ENCODE peak calls at places on chromosomes 16 and 17, in ten cellular contexts. One of them, this sample, is unnamed.

GRCh38 chr16:75481475-75481874 is 13.8 kb downstream of the CHST6 start:
- DNase-seq in glutamatergic neuron: no peak
- DNase-seq in endothelial cell: no peak
- DNase-seq in AG10803: no peak
- DNase-seq in astrocyte: no peak
- DNase-seq in HFF-Myc: no peak
- DNase-seq in coronary artery: no peak
- DNase-seq in GM12865: no peak
- DNase-seq in adrenal gland: no peak
- DNase-seq in CD14-positive monocyte: no peak
- DNase-seq in this sample: no peak

GRCh38 chr17:59299400-59300092 is 31.9 kb upstream of the YPEL2 start:
- DNase-seq in astrocyte: no peak
- DNase-seq in glutamatergic neuron: no peak
- DNase-seq in AG10803: no peak
- DNase-seq in adrenal gland: no peak
- DNase-seq in endothelial cell: no peak
- DNase-seq in HFF-Myc: no peak
- DNase-seq in coronary artery: no peak
- DNase-seq in GM12865: no peak
- DNase-seq in CD14-positive monocyte: no peak
- DNase-seq in this sample: no peak

GRCh38 chr17:37088913-37089312 is 140.2 kb downstream of the AATF start:
- DNase-seq in CD14-positive monocyte: no peak
- DNase-seq in HFF-Myc: no peak
- DNase-seq in glutamatergic neuron: no peak
- DNase-seq in endothelial cell: no peak
- DNase-seq in coronary artery: no peak
- DNase-seq in GM12865: no peak
- DNase-seq in astrocyte: no peak
- DNase-seq in adrenal gland: no peak
- DNase-seq in AG10803: no peak
- DNase-seq in this sample: no peak

GRCh38 chr16:87725596-87726235 is 40.1 kb downstream of the KLHDC4 start:
- DNase-seq in coronary artery: no peak
- DNase-seq in HFF-Myc: peak
- DNase-seq in GM12865: no peak
- DNase-seq in glutamatergic neuron: no peak
- DNase-seq in astrocyte: peak
- DNase-seq in AG10803: peak
- DNase-seq in adrenal gland: no peak
- DNase-seq in endothelial cell: no peak
- DNase-seq in CD14-positive monocyte: no peak
- DNase-seq in this sample: no peak

GRCh38 chr16:27724491-27724878 is 174.5 kb downstream of the KATNIP start:
- DNase-seq in CD14-positive monocyte: no peak
- DNase-seq in astrocyte: no peak
- DNase-seq in GM12865: no peak
- DNase-seq in glutamatergic neuron: no peak
- DNase-seq in coronary artery: no peak
- DNase-seq in adrenal gland: peak
- DNase-seq in HFF-Myc: no peak
- DNase-seq in endothelial cell: no peak
- DNase-seq in AG10803: peak
- DNase-seq in this sample: no peak

GRCh38 chr17:44637066-44637465 is 19.2 kb upstream of the MEIOC start:
- DNase-seq in adrenal gland: no peak
- DNase-seq in astrocyte: no peak
- DNase-seq in HFF-Myc: no peak
- DNase-seq in endothelial cell: no peak
- DNase-seq in CD14-positive monocyte: no peak
- DNase-seq in glutamatergic neuron: no peak
- DNase-seq in coronary artery: no peak
- DNase-seq in AG10803: no peak
- DNase-seq in GM12865: no peak
- DNase-seq in this sample: no peak

GRCh38 chr17:4710693-4711634 is 532 bp downstream of the ARRB2 start:
- DNase-seq in AG10803: no peak
- DNase-seq in endothelial cell: no peak
- DNase-seq in CD14-positive monocyte: peak
- DNase-seq in astrocyte: no peak
- DNase-seq in HFF-Myc: no peak
- DNase-seq in adrenal gland: no peak
- DNase-seq in coronary artery: no peak
- DNase-seq in glutamatergic neuron: peak
- DNase-seq in GM12865: peak
- DNase-seq in this sample: no peak

GRCh38 chr17:74715144-74715543 is 2.4 kb upstream of the CD300LF start:
- DNase-seq in endothelial cell: no peak
- DNase-seq in coronary artery: no peak
- DNase-seq in CD14-positive monocyte: no peak
- DNase-seq in GM12865: no peak
- DNase-seq in HFF-Myc: no peak
- DNase-seq in astrocyte: peak
- DNase-seq in AG10803: no peak
- DNase-seq in adrenal gland: no peak
- DNase-seq in glutamatergic neuron: no peak
- DNase-seq in this sample: no peak

GRCh38 chr16:87310610-87311009 is 6.6 kb downstream of the C16orf95 start:
- DNase-seq in endothelial cell: no peak
- DNase-seq in AG10803: no peak
- DNase-seq in GM12865: no peak
- DNase-seq in astrocyte: no peak
- DNase-seq in adrenal gland: no peak
- DNase-seq in coronary artery: no peak
- DNase-seq in CD14-positive monocyte: peak
- DNase-seq in HFF-Myc: no peak
- DNase-seq in glutamatergic neuron: peak
- DNase-seq in this sample: no peak

GRCh38 chr17:5209396-5209795 is 17.7 kb upstream of the ZNF594 start:
- DNase-seq in adrenal gland: no peak
- DNase-seq in HFF-Myc: no peak
- DNase-seq in AG10803: peak
- DNase-seq in astrocyte: peak
- DNase-seq in CD14-positive monocyte: no peak
- DNase-seq in glutamatergic neuron: no peak
- DNase-seq in GM12865: no peak
- DNase-seq in coronary artery: no peak
- DNase-seq in endothelial cell: no peak
- DNase-seq in this sample: no peak

GRCh38 chr16:75555213-75555706 is 792 bp downstream of the TMEM231 start:
- DNase-seq in HFF-Myc: peak
- DNase-seq in CD14-positive monocyte: no peak
- DNase-seq in astrocyte: peak
- DNase-seq in adrenal gland: peak
- DNase-seq in GM12865: peak
- DNase-seq in glutamatergic neuron: peak
- DNase-seq in endothelial cell: peak
- DNase-seq in AG10803: peak
- DNase-seq in coronary artery: peak
- DNase-seq in this sample: peak

GRCh38 chr17:17781591-17782424 is 55.0 kb downstream of the SREBF1 start:
- DNase-seq in endothelial cell: peak
- DNase-seq in AG10803: peak
- DNase-seq in GM12865: no peak
- DNase-seq in adrenal gland: peak
- DNase-seq in HFF-Myc: no peak
- DNase-seq in CD14-positive monocyte: no peak
- DNase-seq in glutamatergic neuron: peak
- DNase-seq in astrocyte: peak
- DNase-seq in coronary artery: peak
- DNase-seq in this sample: peak

GRCh38 chr16:75433732-75434413 is 570 bp upstream of the CFDP1 start:
- DNase-seq in coronary artery: peak
- DNase-seq in GM12865: peak
- DNase-seq in CD14-positive monocyte: peak
- DNase-seq in astrocyte: peak
- DNase-seq in HFF-Myc: peak
- DNase-seq in adrenal gland: peak
- DNase-seq in glutamatergic neuron: peak
- DNase-seq in endothelial cell: peak
- DNase-seq in AG10803: peak
- DNase-seq in this sample: peak

GRCh38 chr16:69176033-69176780 is 10.8 kb upstream of the SNTB2 start:
- DNase-seq in AG10803: peak
- DNase-seq in astrocyte: peak
- DNase-seq in coronary artery: no peak
- DNase-seq in glutamatergic neuron: no peak
- DNase-seq in CD14-positive monocyte: no peak
- DNase-seq in adrenal gland: no peak
- DNase-seq in GM12865: no peak
- DNase-seq in HFF-Myc: no peak
- DNase-seq in endothelial cell: no peak
- DNase-seq in this sample: no peak

GRCh38 chr16:87267566-87267965 is 49.6 kb downstream of the C16orf95 start:
- DNase-seq in AG10803: no peak
- DNase-seq in astrocyte: no peak
- DNase-seq in GM12865: no peak
- DNase-seq in endothelial cell: no peak
- DNase-seq in adrenal gland: no peak
- DNase-seq in CD14-positive monocyte: no peak
- DNase-seq in glutamatergic neuron: no peak
- DNase-seq in HFF-Myc: no peak
- DNase-seq in coronary artery: no peak
- DNase-seq in this sample: no peak

GRCh38 chr17:37541880-37542675 is 52.4 kb downstream of the DUSP14 start:
- DNase-seq in astrocyte: peak
- DNase-seq in glutamatergic neuron: no peak
- DNase-seq in AG10803: peak
- DNase-seq in HFF-Myc: no peak
- DNase-seq in coronary artery: no peak
- DNase-seq in endothelial cell: no peak
- DNase-seq in CD14-positive monocyte: no peak
- DNase-seq in GM12865: no peak
- DNase-seq in adrenal gland: no peak
- DNase-seq in this sample: peak

DNA sequence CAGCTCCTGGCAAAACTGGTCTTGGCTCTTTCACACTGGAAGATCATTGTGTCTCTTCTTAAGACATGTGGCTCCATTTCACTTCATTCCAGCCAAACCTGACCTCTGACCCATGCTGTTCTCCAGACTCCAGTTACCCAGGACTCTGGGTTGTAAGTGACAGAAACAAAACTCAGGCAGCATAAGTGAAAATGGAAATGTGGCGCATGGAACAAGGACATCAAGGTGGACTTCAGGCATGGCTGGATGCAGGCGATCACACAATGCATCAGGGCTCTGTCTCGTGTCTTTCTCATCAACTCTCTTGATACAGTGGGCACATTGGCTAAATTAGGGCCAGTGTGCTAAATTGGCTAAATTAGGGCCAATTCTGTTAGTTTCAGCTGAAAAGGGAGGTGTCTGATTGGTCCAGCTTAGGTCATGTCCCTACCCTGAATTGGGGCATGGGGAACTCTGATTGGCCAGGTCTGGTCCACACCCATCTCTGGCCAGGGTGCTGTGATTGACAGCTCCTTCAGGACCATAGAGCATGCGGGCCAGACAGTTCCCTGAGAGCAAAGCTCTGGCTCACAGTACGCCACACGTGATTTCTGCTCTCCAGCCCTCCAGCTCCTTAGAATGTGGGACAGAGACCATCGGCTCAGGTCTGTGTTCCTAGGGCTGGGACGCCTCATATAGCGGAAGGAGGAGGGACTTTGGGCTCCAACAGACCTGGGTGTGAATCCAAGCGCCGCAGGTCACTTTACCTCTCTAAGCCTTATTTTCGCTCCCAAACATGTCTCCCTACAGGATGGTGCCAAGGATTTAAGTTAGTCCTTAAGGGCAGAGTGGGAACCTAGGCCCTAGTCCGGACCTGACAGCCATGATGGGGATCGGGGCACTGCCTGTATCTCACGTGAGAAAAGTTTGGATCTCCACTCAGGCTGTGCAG is 17.5 kb downstream of the SOCS1 start:
- DNase-seq in HFF-Myc: no peak
- DNase-seq in AG10803: no peak
- DNase-seq in GM12865: no peak
- DNase-seq in coronary artery: no peak
- DNase-seq in endothelial cell: no peak
- DNase-seq in astrocyte: no peak
- DNase-seq in adrenal gland: no peak
- DNase-seq in glutamatergic neuron: no peak
- DNase-seq in CD14-positive monocyte: no peak
- DNase-seq in this sample: no peak
- TF ChIP-seq CTCF in HFF-Myc: no peak
- TF ChIP-seq CTCF in AG10803: no peak
- TF ChIP-seq CTCF in GM12865: no peak
- TF ChIP-seq CTCF in coronary artery: no peak
- TF ChIP-seq CTCF in endothelial cell: no peak
- TF ChIP-seq CTCF in astrocyte: no peak
- TF ChIP-seq CTCF in adrenal gland: no peak
- TF ChIP-seq CTCF in glutamatergic neuron: no peak
- TF ChIP-seq CTCF in CD14-positive monocyte: no peak
- TF ChIP-seq CTCF in this sample: no peak

GRCh38 chr16:14289692-14290340 is 218.7 kb downstream of the MRTFB start:
- DNase-seq in HFF-Myc: no peak
- DNase-seq in CD14-positive monocyte: no peak
- DNase-seq in endothelial cell: no peak
- DNase-seq in astrocyte: no peak
- DNase-seq in glutamatergic neuron: peak
- DNase-seq in coronary artery: no peak
- DNase-seq in AG10803: peak
- DNase-seq in GM12865: peak
- DNase-seq in adrenal gland: peak
- DNase-seq in this sample: no peak
- TF ChIP-seq CTCF in HFF-Myc: peak
- TF ChIP-seq CTCF in CD14-positive monocyte: peak
- TF ChIP-seq CTCF in endothelial cell: peak
- TF ChIP-seq CTCF in astrocyte: peak
- TF ChIP-seq CTCF in glutamatergic neuron: peak
- TF ChIP-seq CTCF in coronary artery: no peak
- TF ChIP-seq CTCF in AG10803: peak
- TF ChIP-seq CTCF in GM12865: peak
- TF ChIP-seq CTCF in adrenal gland: no peak
- TF ChIP-seq CTCF in this sample: peak

GRCh38 chr17:63490321-63490720 is 13.5 kb downstream of the ACE start:
- DNase-seq in adrenal gland: no peak
- DNase-seq in CD14-positive monocyte: no peak
- DNase-seq in glutamatergic neuron: no peak
- DNase-seq in coronary artery: no peak
- DNase-seq in endothelial cell: no peak
- DNase-seq in AG10803: no peak
- DNase-seq in GM12865: no peak
- DNase-seq in astrocyte: no peak
- DNase-seq in HFF-Myc: no peak
- DNase-seq in this sample: no peak
- TF ChIP-seq CTCF in adrenal gland: no peak
- TF ChIP-seq CTCF in CD14-positive monocyte: no peak
- TF ChIP-seq CTCF in glutamatergic neuron: no peak
- TF ChIP-seq CTCF in coronary artery: no peak
- TF ChIP-seq CTCF in endothelial cell: no peak
- TF ChIP-seq CTCF in AG10803: no peak
- TF ChIP-seq CTCF in GM12865: no peak
- TF ChIP-seq CTCF in astrocyte: no peak
- TF ChIP-seq CTCF in HFF-Myc: no peak
- TF ChIP-seq CTCF in this sample: no peak

DNA sequence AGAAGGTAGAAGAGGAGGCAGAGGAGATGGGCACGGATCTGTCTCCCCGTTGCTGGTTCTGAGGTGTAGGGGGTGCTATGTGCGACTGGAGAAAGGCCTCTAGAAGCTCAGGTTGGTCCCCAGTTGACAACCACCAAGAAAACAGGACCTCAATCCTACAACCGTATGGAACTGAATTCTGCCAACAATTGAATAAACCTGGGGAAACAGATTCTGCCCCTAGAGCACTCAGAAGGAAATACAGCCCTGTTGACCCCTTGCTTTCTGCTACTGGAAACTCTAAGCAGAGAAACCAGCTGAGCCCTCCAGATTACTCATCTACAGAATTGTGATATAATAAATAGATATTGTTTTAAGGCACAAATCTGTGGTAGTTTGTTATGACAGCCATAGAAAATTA is 313.0 kb upstream of the GOT2 start:
- DNase-seq in AG10803: no peak
- DNase-seq in endothelial cell: no peak
- DNase-seq in GM12865: no peak
- DNase-seq in astrocyte: no peak
- DNase-seq in glutamatergic neuron: no peak
- DNase-seq in adrenal gland: no peak
- DNase-seq in CD14-positive monocyte: no peak
- DNase-seq in HFF-Myc: no peak
- DNase-seq in coronary artery: no peak
- DNase-seq in this sample: no peak
- TF ChIP-seq CTCF in AG10803: no peak
- TF ChIP-seq CTCF in endothelial cell: peak
- TF ChIP-seq CTCF in GM12865: no peak
- TF ChIP-seq CTCF in astrocyte: no peak
- TF ChIP-seq CTCF in glutamatergic neuron: peak
- TF ChIP-seq CTCF in adrenal gland: no peak
- TF ChIP-seq CTCF in CD14-positive monocyte: no peak
- TF ChIP-seq CTCF in HFF-Myc: no peak
- TF ChIP-seq CTCF in coronary artery: no peak
- TF ChIP-seq CTCF in this sample: no peak

This sample was measured in AG09319.